ENCODE peak calls at places on chromosomes 11 and 22, in four cellular contexts. U is K562, N is HepG2, B is HEK293T. S is an unnamed sample.

GRCh38 chr11:47239889-47240288 is 8.7 kb downstream of the ACP2 start:
- DNase-seq in U (no peak), B (no peak), N (no peak), S (no peak)

GRCh38 chr11:123409456-123409801 is 20.6 kb upstream of the GRAMD1B start:
- DNase-seq in N (no peak), B (no peak), U (no peak), S (peak)

GRCh38 chr11:45934580-45935318 is 12.3 kb downstream of the LARGE2 start:
- DNase-seq in B (no peak), U (no peak), N (no peak), S (no peak)

GRCh38 chr11:124172076-124172475 is 11.1 kb upstream of the OR10D3 start:
- DNase-seq in U (no peak), B (no peak), N (no peak), S (no peak)

GRCh38 chr22:35074583-35074982 is 8.6 kb downstream of the ISX start:
- DNase-seq in B (no peak), N (no peak), U (no peak), S (no peak)

GRCh38 chr22:17980638-17981051 is 43.7 kb downstream of the MICAL3 start:
- DNase-seq in B (no peak), N (no peak), U (peak), S (no peak)

GRCh38 chr11:59957094-59957493 is 6.7 kb upstream of the OOSP4A start:
- DNase-seq in B (no peak), N (no peak), U (peak), S (no peak)

GRCh38 chr22:33070600-33070999 is 12.4 kb upstream of the SYN3 start:
- DNase-seq in N (no peak), B (no peak), U (no peak), S (no peak)

GRCh38 chr11:104164028-104164520 is at the start of gene PDGFD:
- DNase-seq in U (no peak), N (peak), B (peak), S (no peak)

GRCh38 chr11:44883277-44883676 is 67.4 kb downstream of the TP53I11 start:
- DNase-seq in U (no peak), B (no peak), N (no peak), S (no peak)

GRCh38 chr11:18865261-18865660 is 73.7 kb upstream of the PTPN5 start:
- DNase-seq in U (no peak), N (no peak), B (no peak), S (no peak)

GRCh38 chr11:73040046-73040445 is 102.1 kb downstream of the FCHSD2 start:
- DNase-seq in N (no peak), B (no peak), U (no peak), S (no peak)

GRCh38 chr11:129445226-129445625 is 69.6 kb downstream of the BARX2 start:
- DNase-seq in U (no peak), B (no peak), N (no peak), S (no peak)

GRCh38 chr11:9738126-9738525 is 74.2 kb downstream of the SWAP70 start:
- DNase-seq in U (no peak), N (no peak), B (no peak), S (no peak)

GRCh38 chr22:20569059-20570058 is 61.9 kb downstream of the MED15 start:
- DNase-seq in U (no peak), N (no peak), B (no peak), S (peak)

GRCh38 chr11:14506532-14506931 is 6.9 kb upstream of the COPB1 start:
- DNase-seq in U (no peak), B (no peak), N (no peak), S (no peak)

GRCh38 chr11:84899134-84899533 is 728.0 kb downstream of the DLG2 start:
- DNase-seq in B (no peak), U (no peak), N (no peak), S (no peak)

DNA sequence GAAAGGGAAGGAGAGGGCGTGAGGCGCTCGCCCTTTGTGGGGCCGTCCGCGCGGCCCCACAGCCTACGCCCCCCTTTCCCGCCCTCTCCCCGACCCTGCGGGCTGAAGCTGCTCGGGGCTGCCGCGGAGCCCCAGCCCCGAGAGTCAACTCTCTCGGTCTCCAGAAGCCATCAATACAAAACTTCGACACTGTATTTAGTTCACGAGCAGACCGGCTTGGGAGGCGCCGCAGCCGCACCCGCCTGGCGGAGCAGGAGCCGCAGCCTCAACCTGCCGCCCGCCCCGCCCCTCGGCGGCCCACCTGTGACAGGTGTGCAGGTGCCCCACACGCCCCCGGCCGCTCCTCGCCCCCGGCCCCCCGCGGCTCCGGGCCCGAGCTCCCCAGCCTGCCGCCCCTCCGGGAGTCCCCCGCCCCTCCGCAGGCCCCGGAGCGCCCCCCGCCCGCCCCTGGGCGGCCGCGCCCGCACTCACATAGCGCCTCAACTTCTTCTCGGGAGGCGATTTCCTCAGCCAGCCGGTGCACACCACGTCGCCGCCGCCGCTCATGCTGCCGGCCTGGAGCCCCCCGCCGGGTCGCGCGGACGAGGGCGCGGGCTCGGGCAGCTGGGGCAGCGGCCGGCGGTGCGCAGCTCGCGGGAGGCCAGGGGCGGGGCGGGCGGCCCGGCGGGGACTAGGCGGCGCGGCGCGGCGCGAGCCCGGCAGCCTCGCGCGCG is at the start of gene GAB2:
- DNase-seq in U (no peak), B (peak), N (no peak), S (no peak)
- TF ChIP-seq FOXK2 in U (no peak), B (no peak), N (no peak), S (no peak)

DNA sequence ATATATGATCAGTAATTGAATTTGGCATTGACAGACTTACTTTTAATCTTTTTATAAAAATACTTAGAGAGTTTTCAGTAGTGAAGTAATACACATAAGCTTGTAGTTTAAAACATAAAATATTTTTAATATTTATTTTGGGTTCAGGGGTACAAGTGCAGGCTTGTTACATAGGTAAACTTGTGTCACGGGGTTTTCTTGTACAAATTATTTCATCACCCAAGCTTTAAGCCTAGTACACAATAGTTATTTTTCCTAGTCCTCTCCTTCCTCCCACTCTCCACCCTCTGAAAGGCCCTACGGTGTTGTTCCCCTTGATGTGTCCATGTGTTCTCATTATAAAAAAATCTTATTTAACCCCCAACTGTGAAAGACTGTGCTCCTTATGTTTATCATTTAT is 1397.8 kb upstream of the RAG2 start:
- DNase-seq in B (no peak), N (no peak), U (no peak), S (no peak)
- TF ChIP-seq FOXK2 in B (no peak), N (no peak), U (no peak), S (no peak)

GRCh38 chr22:36256474-36256873 is 3.5 kb downstream of the APOL1 start:
- DNase-seq in N (no peak), U (no peak), B (no peak), S (no peak)

GRCh38 chr22:36253523-36254490 is 874 bp downstream of the APOL1 start:
- DNase-seq in N (no peak), B (no peak), U (no peak), S (no peak)

GRCh38 chr22:36249160-36249559 is 3.8 kb upstream of the APOL1 start:
- DNase-seq in B (no peak), U (no peak), N (no peak), S (no peak)

GRCh38 chr22:36257308-36257707 is 4.4 kb downstream of the APOL1 start:
- DNase-seq in U (no peak), N (no peak), B (no peak), S (no peak)

DNA sequence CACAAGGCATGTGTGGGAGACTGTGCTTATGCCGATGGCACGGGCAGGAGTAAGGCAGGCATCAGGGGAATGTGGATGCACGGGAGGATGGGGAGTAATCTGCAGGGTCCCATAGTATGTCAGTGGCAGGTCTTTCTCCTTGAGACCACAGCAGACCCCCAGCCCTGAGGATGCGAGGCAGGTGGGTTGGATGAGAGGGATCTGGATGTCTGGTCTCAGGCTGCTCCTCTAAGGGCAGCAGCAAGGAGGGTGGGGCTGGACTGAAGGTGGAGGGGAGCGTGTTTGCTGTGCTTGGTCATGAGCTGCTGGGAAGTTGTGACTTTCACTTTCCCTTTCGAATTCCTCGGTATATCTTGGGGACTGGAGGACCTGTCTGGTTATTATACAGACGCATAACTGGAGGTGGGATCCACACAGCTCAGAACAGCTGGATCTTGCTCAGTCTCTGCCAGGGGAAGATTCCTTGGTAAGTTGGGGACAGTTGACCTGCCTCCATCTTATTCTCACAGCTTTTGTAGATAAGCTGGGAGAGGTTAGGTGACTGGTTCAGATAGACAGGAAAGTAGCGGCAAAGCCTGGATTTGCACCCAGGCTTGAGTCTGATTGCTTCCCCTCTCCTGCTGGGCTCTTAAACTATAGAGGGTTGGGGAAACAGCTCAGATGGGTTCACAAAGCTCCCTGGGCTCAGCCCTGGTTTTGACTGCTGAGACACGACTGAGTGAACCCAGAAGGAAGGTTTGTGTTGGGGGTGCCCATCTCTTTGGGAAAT is at the start of gene APOL1:
- DNase-seq in U (peak), N (peak), B (no peak), S (peak)
- TF ChIP-seq FOXK2 in U (no peak), N (no peak), B (no peak), S (no peak)

DNA sequence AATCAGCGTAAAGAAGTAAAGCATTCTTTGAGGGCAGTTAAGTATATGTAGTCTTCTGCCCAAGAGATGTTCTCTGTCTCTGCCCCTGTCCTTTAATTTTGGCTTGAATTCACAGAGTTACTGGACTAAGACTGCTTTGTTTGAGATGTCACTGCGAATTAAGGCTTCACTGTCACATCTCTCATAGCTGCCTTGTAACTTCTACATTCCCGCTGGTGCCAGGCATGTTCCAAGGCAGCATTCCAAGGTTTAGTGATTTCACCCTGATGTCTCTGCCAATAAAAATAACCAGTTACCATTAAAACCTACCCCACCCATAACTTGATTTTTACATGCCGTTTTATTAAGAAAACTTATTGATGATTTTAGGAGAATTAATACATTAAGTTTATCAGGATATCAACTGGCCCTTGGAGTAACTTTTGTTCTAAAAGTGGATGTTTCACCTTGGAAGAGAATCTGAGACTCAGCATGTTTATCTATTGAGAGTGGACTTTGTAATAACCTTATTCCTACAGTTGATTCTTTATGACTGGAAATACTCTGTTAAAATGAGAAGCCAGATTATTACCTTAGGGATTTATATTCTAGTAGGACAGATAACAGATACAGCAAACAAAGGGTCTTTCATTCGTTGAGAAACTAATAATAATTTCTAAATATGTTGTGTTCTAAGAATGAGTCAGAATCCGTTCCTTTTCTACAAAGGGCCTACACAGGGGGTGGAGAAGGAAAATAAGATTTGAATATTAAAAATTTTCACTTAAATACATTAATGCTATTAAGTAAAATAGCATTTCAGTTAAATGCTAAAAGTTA is 110.2 kb downstream of the UVRAG start:
- DNase-seq in B (no peak), U (no peak), N (no peak), S (no peak)
- TF ChIP-seq FOXK2 in B (no peak), U (no peak), N (no peak), S (no peak)

DNA sequence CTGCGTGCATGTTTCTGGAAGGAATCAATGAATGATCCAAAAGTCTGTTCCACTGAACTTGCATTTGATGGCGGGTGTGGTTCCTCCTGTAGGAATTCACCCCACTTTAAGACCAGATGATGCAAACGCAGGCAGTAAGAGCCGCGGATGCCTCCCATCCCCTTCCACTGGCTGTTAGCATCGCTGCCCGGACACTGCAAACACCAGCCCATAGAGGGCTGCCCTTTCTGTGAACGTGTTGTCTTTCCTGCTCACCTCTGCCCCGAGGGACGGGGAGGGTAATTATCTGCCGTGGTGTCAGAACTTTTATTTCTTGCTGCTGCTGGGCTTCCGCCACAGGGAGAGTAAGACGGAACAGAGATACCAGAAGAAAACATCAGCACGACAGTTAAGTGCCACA is 53.0 kb upstream of the NECTIN1 start:
- DNase-seq in B (no peak), U (no peak), N (no peak), S (no peak)
- TF ChIP-seq FOXK2 in B (no peak), U (no peak), N (no peak), S (no peak)

DNA sequence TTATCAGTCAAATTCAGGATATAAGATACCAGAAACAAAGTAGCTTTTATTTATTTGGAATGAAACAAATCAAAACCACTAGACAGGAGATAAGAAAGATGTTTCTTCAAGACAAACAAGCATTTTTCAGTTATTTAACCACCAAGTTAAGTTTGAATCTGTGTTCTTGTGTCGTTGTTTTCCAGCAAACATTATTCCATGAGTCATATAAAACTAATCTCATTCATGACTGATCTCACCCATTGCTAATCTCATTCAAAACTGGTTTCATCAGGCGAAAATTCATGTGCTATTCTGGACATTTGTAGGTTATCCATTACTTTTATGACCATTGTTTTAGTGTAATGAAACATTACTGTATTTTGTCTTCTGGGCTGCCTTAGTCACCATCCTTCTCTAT is 221.7 kb downstream of the DDX10 start:
- DNase-seq in B (no peak), U (no peak), N (no peak), S (no peak)
- TF ChIP-seq FOXK2 in B (no peak), U (no peak), N (no peak), S (no peak)

GRCh38 chr11:102794382-102794781 is 3.6 kb downstream of the MMP1 start:
- DNase-seq in B (peak), U (peak), N (peak), S (no peak)
- TF ChIP-seq FOXK2 in B (no peak), U (no peak), N (no peak), S (no peak)

DNA sequence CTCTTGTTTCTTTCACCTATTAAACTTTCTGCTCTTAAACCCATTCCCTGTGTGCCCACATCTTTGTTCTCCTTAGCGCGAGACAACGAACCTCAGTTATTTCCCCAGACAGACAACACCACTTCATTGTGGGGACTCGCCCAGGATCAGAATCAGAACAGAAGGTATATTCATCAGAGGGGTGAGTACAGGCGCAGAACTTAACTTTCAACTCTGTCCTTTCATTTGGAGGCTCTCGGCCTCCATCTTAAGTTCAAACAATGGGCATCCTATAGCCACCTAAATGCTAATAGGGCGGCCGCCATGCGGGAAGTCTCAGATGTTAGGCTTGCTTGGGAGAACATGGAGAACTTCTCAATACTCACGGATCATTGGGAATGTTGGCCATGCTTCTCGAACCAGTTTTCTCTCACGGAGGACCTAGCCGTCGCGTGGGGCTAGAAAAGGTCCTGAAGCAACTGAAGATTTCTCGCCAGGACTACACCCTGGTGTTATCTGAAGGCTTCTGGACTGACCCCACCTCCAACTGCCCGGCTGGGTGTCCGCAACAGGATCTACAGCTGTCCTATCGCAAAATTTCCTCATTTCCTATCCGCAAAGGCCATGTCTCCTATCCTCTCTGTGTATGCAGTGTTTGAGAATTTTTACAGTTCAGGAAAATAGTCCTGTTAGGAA is 13.4 kb upstream of the HYLS1 start:
- DNase-seq in U (no peak), B (no peak), N (no peak), S (no peak)
- TF ChIP-seq FOXK2 in U (no peak), B (no peak), N (no peak), S (no peak)